ENCODE peak calls at places on chromosomes 6 and 20, in four cellular contexts. One of them, this sample, is unnamed.

GRCh38 chr20:53738039-53738944 is 144.7 kb upstream of the ZNF217 start:
- DNase-seq in H9: peak; percentile 78
- DNase-seq in fibroblast of lung: peak; percentile 88
- DNase-seq in colonic mucosa: peak; percentile 41
- DNase-seq in this sample: peak; percentile 60

GRCh38 chr20:50704514-50704913 is 13.2 kb upstream of the RIPOR3 start:
- DNase-seq in H9: no peak
- DNase-seq in fibroblast of lung: no peak
- DNase-seq in colonic mucosa: no peak
- DNase-seq in this sample: no peak

GRCh38 chr6:167124753-167125152 is 1.9 kb downstream of the CCR6 start:
- DNase-seq in H9: no peak
- DNase-seq in fibroblast of lung: no peak
- DNase-seq in colonic mucosa: no peak
- DNase-seq in this sample: no peak

GRCh38 chr6:108562503-108562993 is 1.8 kb downstream of the FOXO3 start:
- DNase-seq in H9: peak; percentile 92
- DNase-seq in fibroblast of lung: peak; percentile 75
- DNase-seq in colonic mucosa: peak; percentile 84
- DNase-seq in this sample: peak; percentile 77

GRCh38 chr6:90286884-90287488 is 9.7 kb downstream of the BACH2 start:
- DNase-seq in H9: peak; percentile 87
- DNase-seq in fibroblast of lung: peak; percentile 44
- DNase-seq in colonic mucosa: peak; percentile 37
- DNase-seq in this sample: no peak

GRCh38 chr6:13203145-13203544 is 125.2 kb downstream of the TBC1D7 start:
- DNase-seq in H9: no peak
- DNase-seq in fibroblast of lung: no peak
- DNase-seq in colonic mucosa: no peak
- DNase-seq in this sample: no peak

GRCh38 chr20:45378191-45378590 is at the start of gene TP53TG5:
- DNase-seq in H9: no peak
- DNase-seq in fibroblast of lung: no peak
- DNase-seq in colonic mucosa: no peak
- DNase-seq in this sample: no peak

GRCh38 chr6:63347599-63347998 is 27.8 kb upstream of the LGSN start:
- DNase-seq in H9: no peak
- DNase-seq in fibroblast of lung: peak; percentile 87
- DNase-seq in colonic mucosa: no peak
- DNase-seq in this sample: no peak

GRCh38 chr20:36856196-36856595 is 19.7 kb upstream of the TLDC2 start:
- DNase-seq in H9: no peak
- DNase-seq in fibroblast of lung: peak; percentile 33
- DNase-seq in colonic mucosa: no peak
- DNase-seq in this sample: no peak

GRCh38 chr6:17945111-17945510 is 42.3 kb downstream of the KIF13A start:
- DNase-seq in H9: no peak
- DNase-seq in fibroblast of lung: no peak
- DNase-seq in colonic mucosa: no peak
- DNase-seq in this sample: no peak

GRCh38 chr6:139474145-139475108 is 100.0 kb upstream of the CITED2 start:
- DNase-seq in H9: no peak
- DNase-seq in fibroblast of lung: peak; percentile 92
- DNase-seq in colonic mucosa: peak; percentile 31
- DNase-seq in this sample: no peak

GRCh38 chr20:51487076-51487475 is 55.4 kb downstream of the NFATC2 start:
- DNase-seq in H9: no peak
- DNase-seq in fibroblast of lung: no peak
- DNase-seq in colonic mucosa: no peak
- DNase-seq in this sample: no peak

GRCh38 chr20:62800314-62801259 is 4.0 kb upstream of the OGFR start:
- DNase-seq in H9: no peak
- DNase-seq in fibroblast of lung: no peak
- DNase-seq in colonic mucosa: no peak
- DNase-seq in this sample: no peak

GRCh38 chr6:117482240-117483003 is at the start of gene DCBLD1:
- DNase-seq in H9: peak; percentile 84
- DNase-seq in fibroblast of lung: peak; percentile 75
- DNase-seq in colonic mucosa: peak; percentile 85
- DNase-seq in this sample: peak; percentile 89

GRCh38 chr6:44615621-44616020 is 228.1 kb downstream of the CDC5L start:
- DNase-seq in H9: no peak
- DNase-seq in fibroblast of lung: no peak
- DNase-seq in colonic mucosa: no peak
- DNase-seq in this sample: no peak

GRCh38 chr20:35616465-35617396 is 1.1 kb downstream of the SPAG4 start:
- DNase-seq in H9: peak; percentile 91
- DNase-seq in fibroblast of lung: peak; percentile 100
- DNase-seq in colonic mucosa: peak; percentile 94
- DNase-seq in this sample: peak; percentile 93

GRCh38 chr20:62212309-62212708 is 7.8 kb downstream of the HRH3 start:
- DNase-seq in H9: no peak
- DNase-seq in fibroblast of lung: no peak
- DNase-seq in colonic mucosa: no peak
- DNase-seq in this sample: no peak

GRCh38 chr20:55067158-55067825 is 591.9 kb downstream of the DOK5 start:
- DNase-seq in H9: no peak
- DNase-seq in fibroblast of lung: no peak
- DNase-seq in colonic mucosa: no peak
- DNase-seq in this sample: no peak

GRCh38 chr6:8335896-8336295 is 99.4 kb downstream of the SLC35B3 start:
- DNase-seq in H9: no peak
- DNase-seq in fibroblast of lung: no peak
- DNase-seq in colonic mucosa: no peak
- DNase-seq in this sample: no peak

GRCh38 chr20:20492521-20493334 is 124.8 kb downstream of the INSM1 start:
- DNase-seq in H9: no peak
- DNase-seq in fibroblast of lung: peak; percentile 24
- DNase-seq in colonic mucosa: no peak
- DNase-seq in this sample: no peak

GRCh38 chr20:31707258-31707615 is 15.4 kb downstream of the BCL2L1 start:
- DNase-seq in H9: no peak
- DNase-seq in fibroblast of lung: no peak
- DNase-seq in colonic mucosa: no peak
- DNase-seq in this sample: no peak
- H3K4me1 ChIP-seq in H9: peaks cover 4% of the 10 kb centered on the region
- H3K4me1 ChIP-seq in fibroblast of lung: peaks cover 14% of the 10 kb centered on the region
- H3K4me1 ChIP-seq in colonic mucosa: peaks cover 33% of the 10 kb centered on the region
- H3K4me1 ChIP-seq in this sample: peaks cover 92% of the 10 kb centered on the region

GRCh38 chr6:36141091-36141490 is 10.8 kb downstream of the MAPK13 start:
- DNase-seq in H9: no peak
- DNase-seq in fibroblast of lung: no peak
- DNase-seq in colonic mucosa: no peak
- DNase-seq in this sample: no peak

GRCh38 chr6:36138667-36139066 is 8.4 kb downstream of the MAPK13 start:
- DNase-seq in H9: no peak
- DNase-seq in fibroblast of lung: no peak
- DNase-seq in colonic mucosa: no peak
- DNase-seq in this sample: no peak

GRCh38 chr6:36141961-36142360 is 11.6 kb downstream of the MAPK13 start:
- DNase-seq in H9: no peak
- DNase-seq in fibroblast of lung: no peak
- DNase-seq in colonic mucosa: no peak
- DNase-seq in this sample: no peak

GRCh38 chr6:36139991-36140710 is 9.8 kb downstream of the MAPK13 start:
- DNase-seq in H9: no peak
- DNase-seq in fibroblast of lung: no peak
- DNase-seq in colonic mucosa: no peak
- DNase-seq in this sample: no peak

GRCh38 chr6:36139431-36139830 is 9.1 kb downstream of the MAPK13 start:
- DNase-seq in H9: peak; percentile 72
- DNase-seq in fibroblast of lung: no peak
- DNase-seq in colonic mucosa: no peak
- DNase-seq in this sample: no peak
- TF ChIP-seq CTCF in H9: peak; percentile 76
- TF ChIP-seq CTCF in fibroblast of lung: peak; percentile 18
- TF ChIP-seq CTCF in colonic mucosa: no peak
- TF ChIP-seq CTCF in this sample: peak; percentile 10

GRCh38 chr6:133891814-133892443 is 3.0 kb downstream of the TCF21 start:
- DNase-seq in H9: no peak
- DNase-seq in fibroblast of lung: no peak
- DNase-seq in colonic mucosa: no peak
- DNase-seq in this sample: no peak
- H3K27ac ChIP-seq in H9: no peak overlapping the region
- H3K27ac ChIP-seq in fibroblast of lung: peak overlapping the region; percentile 76
- H3K27ac ChIP-seq in colonic mucosa: peak overlapping the region; percentile 57
- H3K27ac ChIP-seq in this sample: peak overlapping the region; percentile 84

DNA sequence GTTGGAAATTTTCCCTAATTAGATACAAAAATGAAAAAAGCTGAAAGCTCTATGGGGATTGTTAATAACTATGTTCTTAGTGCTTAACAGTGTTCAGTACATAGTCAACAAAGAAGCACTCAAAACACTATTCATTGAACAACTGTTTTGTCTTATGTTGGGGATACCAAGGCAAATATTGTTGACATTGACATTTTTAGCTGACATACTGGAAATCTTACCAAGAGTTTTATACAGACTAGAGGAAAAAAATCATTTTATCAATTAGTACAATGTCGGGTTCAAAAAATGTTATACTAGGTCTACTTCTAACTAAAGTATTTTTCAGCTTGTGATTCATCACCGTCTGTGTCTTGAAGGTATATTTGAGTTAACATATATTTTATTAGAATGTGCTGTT is 40.2 kb downstream of the KLHL31 start:
- DNase-seq in H9: no peak
- DNase-seq in fibroblast of lung: no peak
- DNase-seq in colonic mucosa: no peak
- DNase-seq in this sample: no peak
- H3K4me1 ChIP-seq in H9: no peaks in the 10 kb centered on the region
- H3K4me1 ChIP-seq in fibroblast of lung: peaks cover 2% of the 10 kb centered on the region
- H3K4me1 ChIP-seq in colonic mucosa: no peaks in the 10 kb centered on the region
- H3K4me1 ChIP-seq in this sample: peaks cover 15% of the 10 kb centered on the region

DNA sequence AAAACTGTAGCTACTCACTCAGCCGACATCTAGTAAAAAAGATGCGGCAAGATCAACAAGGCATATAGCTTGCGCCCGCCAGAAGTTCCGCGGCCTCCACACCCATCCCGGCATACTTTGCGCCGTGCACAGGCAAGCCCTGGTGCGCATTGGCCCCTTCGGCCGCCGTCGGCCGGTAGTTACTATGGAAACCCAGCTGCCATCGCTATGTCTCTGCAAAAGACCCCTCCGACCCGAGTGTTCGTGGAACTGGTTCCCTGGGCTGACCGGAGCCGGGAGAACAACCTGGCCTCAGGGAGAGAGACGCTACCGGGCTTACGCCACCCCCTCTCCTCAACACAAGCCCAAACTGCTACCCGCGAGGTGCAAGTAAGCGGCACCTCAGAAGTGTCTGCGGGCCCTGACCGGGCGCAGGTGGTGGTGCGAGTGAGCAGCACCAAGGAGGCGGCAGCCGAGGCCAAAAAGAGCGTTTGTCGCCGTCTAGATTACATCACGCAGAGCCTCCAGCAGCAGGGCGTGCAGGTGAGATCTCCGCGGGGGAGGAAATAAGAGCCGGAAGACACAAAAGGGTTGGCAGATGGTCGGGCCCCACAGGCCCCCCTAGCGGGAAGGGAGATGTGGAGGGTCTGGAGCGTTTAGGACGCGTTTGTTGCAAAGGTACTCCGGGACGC is at the start of gene IRAK1BP1:
- DNase-seq in H9: peak; percentile 91
- DNase-seq in fibroblast of lung: peak; percentile 86
- DNase-seq in colonic mucosa: peak; percentile 92
- DNase-seq in this sample: peak; percentile 89
- TF ChIP-seq CTCF in H9: peak; percentile 38
- TF ChIP-seq CTCF in fibroblast of lung: no peak
- TF ChIP-seq CTCF in colonic mucosa: no peak
- TF ChIP-seq CTCF in this sample: no peak

GRCh38 chr6:6605873-6606272 is 17.4 kb downstream of the LY86 start:
- DNase-seq in H9: no peak
- DNase-seq in fibroblast of lung: no peak
- DNase-seq in colonic mucosa: no peak
- DNase-seq in this sample: no peak

GRCh38 chr6:6604566-6604965 is 16.0 kb downstream of the LY86 start:
- DNase-seq in H9: no peak
- DNase-seq in fibroblast of lung: no peak
- DNase-seq in colonic mucosa: no peak
- DNase-seq in this sample: no peak

GRCh38 chr6:6600865-6601264 is 12.3 kb downstream of the LY86 start:
- DNase-seq in H9: no peak
- DNase-seq in fibroblast of lung: no peak
- DNase-seq in colonic mucosa: no peak
- DNase-seq in this sample: no peak

GRCh38 chr6:6604015-6604414 is 15.5 kb downstream of the LY86 start:
- DNase-seq in H9: no peak
- DNase-seq in fibroblast of lung: no peak
- DNase-seq in colonic mucosa: no peak
- DNase-seq in this sample: no peak

DNA sequence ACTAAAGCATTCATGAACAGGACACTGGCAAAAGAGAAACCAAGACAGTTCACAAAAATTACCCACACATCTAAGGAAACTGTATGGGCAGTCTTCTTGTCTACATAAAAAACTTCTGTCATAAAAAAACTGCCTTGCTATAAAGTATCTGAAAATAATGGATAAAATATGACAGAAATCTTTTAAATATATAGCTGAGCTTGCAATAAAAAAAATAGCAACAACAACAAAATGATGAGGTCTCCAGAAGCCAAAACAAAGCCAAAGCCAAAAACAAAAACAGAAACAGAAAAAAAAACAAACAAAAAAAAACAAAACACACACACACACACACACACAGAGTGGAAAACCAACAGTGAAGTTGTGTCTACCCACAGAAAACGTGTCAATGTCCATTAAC is 14.8 kb downstream of the LY86 start:
- DNase-seq in H9: no peak
- DNase-seq in fibroblast of lung: no peak
- DNase-seq in colonic mucosa: no peak
- DNase-seq in this sample: no peak
- H3K27ac ChIP-seq in H9: no peak overlapping the region
- H3K27ac ChIP-seq in fibroblast of lung: no peak overlapping the region
- H3K27ac ChIP-seq in colonic mucosa: no peak overlapping the region
- H3K27ac ChIP-seq in this sample: no peak overlapping the region

GRCh38 chr20:59149678-59150504 is 13.7 kb upstream of the ZNF831 start:
- DNase-seq in H9: no peak
- DNase-seq in fibroblast of lung: no peak
- DNase-seq in colonic mucosa: no peak
- DNase-seq in this sample: no peak

GRCh38 chr20:59152559-59153354 is 10.9 kb upstream of the ZNF831 start:
- DNase-seq in H9: no peak
- DNase-seq in fibroblast of lung: no peak
- DNase-seq in colonic mucosa: no peak
- DNase-seq in this sample: peak; percentile 60

GRCh38 chr20:59151391-59151790 is 12.2 kb upstream of the ZNF831 start:
- DNase-seq in H9: no peak
- DNase-seq in fibroblast of lung: no peak
- DNase-seq in colonic mucosa: no peak
- DNase-seq in this sample: no peak

GRCh38 chr20:59151820-59152219 is 11.8 kb upstream of the ZNF831 start:
- DNase-seq in H9: no peak
- DNase-seq in fibroblast of lung: no peak
- DNase-seq in colonic mucosa: no peak
- DNase-seq in this sample: no peak

GRCh38 chr20:59150821-59151251 is 12.8 kb upstream of the ZNF831 start:
- DNase-seq in H9: no peak
- DNase-seq in fibroblast of lung: no peak
- DNase-seq in colonic mucosa: no peak
- DNase-seq in this sample: no peak
- H3K4me1 ChIP-seq in H9: no peaks in the 10 kb centered on the region
- H3K4me1 ChIP-seq in fibroblast of lung: no peaks in the 10 kb centered on the region
- H3K4me1 ChIP-seq in colonic mucosa: no peaks in the 10 kb centered on the region
- H3K4me1 ChIP-seq in this sample: peaks cover 38% of the 10 kb centered on the region

GRCh38 chr6:2893276-2893675 is 9.8 kb downstream of the SERPINB9 start:
- DNase-seq in H9: no peak
- DNase-seq in fibroblast of lung: no peak
- DNase-seq in colonic mucosa: no peak
- DNase-seq in this sample: no peak
- TF ChIP-seq CTCF in H9: no peak
- TF ChIP-seq CTCF in fibroblast of lung: no peak
- TF ChIP-seq CTCF in colonic mucosa: no peak
- TF ChIP-seq CTCF in this sample: no peak

This sample was measured in lower lobe of right lung.